ENCODE peak calls at places on chromosomes 5 and 9, in nine cellular contexts. One of them, this sample, is unnamed.

GRCh38 chr5:178293400-178293799 is 60.8 kb upstream of the PHYKPL start:
- DNase-seq in fibroblast of lung: no peak
- DNase-seq in CD14-positive monocyte: peak
- DNase-seq in nephron progenitor cell: no peak
- DNase-seq in cardiac muscle cell: no peak
- DNase-seq in vagina: no peak
- DNase-seq in B cell: no peak
- DNase-seq in HCT116: no peak
- DNase-seq in AG10803: no peak
- DNase-seq in this sample: no peak

GRCh38 chr5:74035521-74035937 is 409.5 kb downstream of the ARHGEF28 start:
- DNase-seq in fibroblast of lung: peak
- DNase-seq in CD14-positive monocyte: no peak
- DNase-seq in nephron progenitor cell: peak
- DNase-seq in cardiac muscle cell: peak
- DNase-seq in vagina: no peak
- DNase-seq in B cell: no peak
- DNase-seq in HCT116: peak
- DNase-seq in AG10803: peak
- DNase-seq in this sample: peak

GRCh38 chr9:93823245-93824072 is 131.7 kb downstream of the BARX1 start:
- DNase-seq in fibroblast of lung: no peak
- DNase-seq in CD14-positive monocyte: no peak
- DNase-seq in nephron progenitor cell: no peak
- DNase-seq in cardiac muscle cell: no peak
- DNase-seq in vagina: no peak
- DNase-seq in B cell: no peak
- DNase-seq in HCT116: no peak
- DNase-seq in AG10803: no peak
- DNase-seq in this sample: no peak

GRCh38 chr9:8282555-8282954 is 483.0 kb upstream of the DMAC1 start:
- DNase-seq in fibroblast of lung: no peak
- DNase-seq in CD14-positive monocyte: no peak
- DNase-seq in nephron progenitor cell: no peak
- DNase-seq in cardiac muscle cell: no peak
- DNase-seq in vagina: no peak
- DNase-seq in B cell: no peak
- DNase-seq in HCT116: no peak
- DNase-seq in AG10803: no peak
- DNase-seq in this sample: no peak

GRCh38 chr9:114155263-114155966 is at the start of gene COL27A1:
- DNase-seq in fibroblast of lung: peak
- DNase-seq in CD14-positive monocyte: peak
- DNase-seq in nephron progenitor cell: peak
- DNase-seq in cardiac muscle cell: peak
- DNase-seq in vagina: no peak
- DNase-seq in B cell: peak
- DNase-seq in HCT116: peak
- DNase-seq in AG10803: peak
- DNase-seq in this sample: peak

GRCh38 chr9:127720031-127720864 is 4.4 kb downstream of the TTC16 start:
- DNase-seq in fibroblast of lung: no peak
- DNase-seq in CD14-positive monocyte: no peak
- DNase-seq in nephron progenitor cell: no peak
- DNase-seq in cardiac muscle cell: no peak
- DNase-seq in vagina: no peak
- DNase-seq in B cell: no peak
- DNase-seq in HCT116: no peak
- DNase-seq in AG10803: no peak
- DNase-seq in this sample: no peak

GRCh38 chr9:83012578-83013260 is 50.2 kb downstream of the RASEF start:
- DNase-seq in fibroblast of lung: no peak
- DNase-seq in CD14-positive monocyte: no peak
- DNase-seq in nephron progenitor cell: no peak
- DNase-seq in cardiac muscle cell: peak
- DNase-seq in vagina: no peak
- DNase-seq in B cell: no peak
- DNase-seq in HCT116: no peak
- DNase-seq in AG10803: no peak
- DNase-seq in this sample: no peak

GRCh38 chr5:63916786-63917185 is 45.5 kb downstream of the HTR1A start:
- DNase-seq in fibroblast of lung: peak
- DNase-seq in CD14-positive monocyte: no peak
- DNase-seq in nephron progenitor cell: no peak
- DNase-seq in cardiac muscle cell: peak
- DNase-seq in vagina: no peak
- DNase-seq in B cell: no peak
- DNase-seq in HCT116: no peak
- DNase-seq in AG10803: peak
- DNase-seq in this sample: peak

GRCh38 chr5:141492168-141492885 is 3.4 kb downstream of the PCDHGC5 start:
- DNase-seq in fibroblast of lung: no peak
- DNase-seq in CD14-positive monocyte: no peak
- DNase-seq in nephron progenitor cell: no peak
- DNase-seq in cardiac muscle cell: no peak
- DNase-seq in vagina: no peak
- DNase-seq in B cell: peak
- DNase-seq in HCT116: no peak
- DNase-seq in AG10803: no peak
- DNase-seq in this sample: no peak

GRCh38 chr9:128553695-128554094 is 1.3 kb downstream of the SPTAN1 start:
- DNase-seq in fibroblast of lung: peak
- DNase-seq in CD14-positive monocyte: no peak
- DNase-seq in nephron progenitor cell: no peak
- DNase-seq in cardiac muscle cell: peak
- DNase-seq in vagina: no peak
- DNase-seq in B cell: no peak
- DNase-seq in HCT116: no peak
- DNase-seq in AG10803: peak
- DNase-seq in this sample: peak

GRCh38 chr9:127910613-127911205 is 6.1 kb downstream of the ST6GALNAC4 start:
- DNase-seq in fibroblast of lung: peak
- DNase-seq in CD14-positive monocyte: no peak
- DNase-seq in nephron progenitor cell: no peak
- DNase-seq in cardiac muscle cell: no peak
- DNase-seq in vagina: no peak
- DNase-seq in B cell: no peak
- DNase-seq in HCT116: no peak
- DNase-seq in AG10803: peak
- DNase-seq in this sample: no peak

GRCh38 chr9:97475079-97475478 is 26.4 kb upstream of the TMOD1 start:
- DNase-seq in fibroblast of lung: peak
- DNase-seq in CD14-positive monocyte: no peak
- DNase-seq in nephron progenitor cell: no peak
- DNase-seq in cardiac muscle cell: no peak
- DNase-seq in vagina: no peak
- DNase-seq in B cell: no peak
- DNase-seq in HCT116: no peak
- DNase-seq in AG10803: peak
- DNase-seq in this sample: no peak

GRCh38 chr9:12659220-12659619 is 34.0 kb upstream of the TYRP1 start:
- DNase-seq in fibroblast of lung: no peak
- DNase-seq in CD14-positive monocyte: no peak
- DNase-seq in nephron progenitor cell: no peak
- DNase-seq in cardiac muscle cell: no peak
- DNase-seq in vagina: no peak
- DNase-seq in B cell: no peak
- DNase-seq in HCT116: no peak
- DNase-seq in AG10803: no peak
- DNase-seq in this sample: no peak

GRCh38 chr9:109935406-109936087 is 155.5 kb downstream of the PALM2AKAP2 start:
- DNase-seq in fibroblast of lung: peak
- DNase-seq in CD14-positive monocyte: no peak
- DNase-seq in nephron progenitor cell: no peak
- DNase-seq in cardiac muscle cell: no peak
- DNase-seq in vagina: no peak
- DNase-seq in B cell: no peak
- DNase-seq in HCT116: no peak
- DNase-seq in AG10803: no peak
- DNase-seq in this sample: no peak

GRCh38 chr9:110753734-110754231 is 85.2 kb downstream of the MUSK start:
- DNase-seq in fibroblast of lung: peak
- DNase-seq in CD14-positive monocyte: no peak
- DNase-seq in nephron progenitor cell: no peak
- DNase-seq in cardiac muscle cell: peak
- DNase-seq in vagina: no peak
- DNase-seq in B cell: no peak
- DNase-seq in HCT116: no peak
- DNase-seq in AG10803: peak
- DNase-seq in this sample: no peak

GRCh38 chr5:148586796-148587195 is 67.5 kb downstream of the HTR4 start:
- DNase-seq in fibroblast of lung: no peak
- DNase-seq in CD14-positive monocyte: no peak
- DNase-seq in nephron progenitor cell: no peak
- DNase-seq in cardiac muscle cell: no peak
- DNase-seq in vagina: no peak
- DNase-seq in B cell: no peak
- DNase-seq in HCT116: no peak
- DNase-seq in AG10803: no peak
- DNase-seq in this sample: no peak

GRCh38 chr5:69024241-69024651 is 69.6 kb upstream of the SLC30A5 start:
- DNase-seq in fibroblast of lung: peak
- DNase-seq in CD14-positive monocyte: no peak
- DNase-seq in nephron progenitor cell: no peak
- DNase-seq in cardiac muscle cell: peak
- DNase-seq in vagina: no peak
- DNase-seq in B cell: no peak
- DNase-seq in HCT116: peak
- DNase-seq in AG10803: peak
- DNase-seq in this sample: peak

GRCh38 chr5:37132646-37133045 is 116.5 kb downstream of the CPLANE1 start:
- DNase-seq in fibroblast of lung: peak
- DNase-seq in CD14-positive monocyte: no peak
- DNase-seq in nephron progenitor cell: no peak
- DNase-seq in cardiac muscle cell: no peak
- DNase-seq in vagina: no peak
- DNase-seq in B cell: no peak
- DNase-seq in HCT116: no peak
- DNase-seq in AG10803: peak
- DNase-seq in this sample: no peak

GRCh38 chr5:67178085-67178484 is 18.5 kb downstream of the CD180 start:
- DNase-seq in fibroblast of lung: peak
- DNase-seq in CD14-positive monocyte: no peak
- DNase-seq in nephron progenitor cell: no peak
- DNase-seq in cardiac muscle cell: no peak
- DNase-seq in vagina: no peak
- DNase-seq in B cell: no peak
- DNase-seq in HCT116: no peak
- DNase-seq in AG10803: no peak
- DNase-seq in this sample: no peak

GRCh38 chr9:129685220-129685932 is 19.9 kb downstream of the PRRX2 start:
- DNase-seq in fibroblast of lung: peak
- DNase-seq in CD14-positive monocyte: no peak
- DNase-seq in nephron progenitor cell: no peak
- DNase-seq in cardiac muscle cell: no peak
- DNase-seq in vagina: no peak
- DNase-seq in B cell: no peak
- DNase-seq in HCT116: peak
- DNase-seq in AG10803: peak
- DNase-seq in this sample: peak

GRCh38 chr9:33676746-33677505 is 118.4 kb upstream of the PRSS3 start:
- DNase-seq in fibroblast of lung: peak
- DNase-seq in CD14-positive monocyte: peak
- DNase-seq in nephron progenitor cell: peak
- DNase-seq in cardiac muscle cell: peak
- DNase-seq in vagina: no peak
- DNase-seq in B cell: peak
- DNase-seq in HCT116: no peak
- DNase-seq in AG10803: peak
- DNase-seq in this sample: peak

GRCh38 chr9:4666042-4666699 is at the start of gene SPATA6L:
- DNase-seq in fibroblast of lung: peak
- DNase-seq in CD14-positive monocyte: no peak
- DNase-seq in nephron progenitor cell: peak
- DNase-seq in cardiac muscle cell: peak
- DNase-seq in vagina: no peak
- DNase-seq in B cell: peak
- DNase-seq in HCT116: no peak
- DNase-seq in AG10803: peak
- DNase-seq in this sample: no peak
- TF ChIP-seq CTCF in fibroblast of lung: no peak
- TF ChIP-seq CTCF in CD14-positive monocyte: no peak
- TF ChIP-seq CTCF in nephron progenitor cell: no peak
- TF ChIP-seq CTCF in cardiac muscle cell: peak
- TF ChIP-seq CTCF in vagina: no peak
- TF ChIP-seq CTCF in B cell: no peak
- TF ChIP-seq CTCF in HCT116: no peak
- TF ChIP-seq CTCF in AG10803: peak
- TF ChIP-seq CTCF in this sample: peak

GRCh38 chr5:107395632-107396350 is 274.9 kb downstream of the EFNA5 start:
- DNase-seq in fibroblast of lung: peak
- DNase-seq in CD14-positive monocyte: no peak
- DNase-seq in nephron progenitor cell: no peak
- DNase-seq in cardiac muscle cell: no peak
- DNase-seq in vagina: no peak
- DNase-seq in B cell: no peak
- DNase-seq in HCT116: no peak
- DNase-seq in AG10803: no peak
- DNase-seq in this sample: no peak
- TF ChIP-seq CTCF in fibroblast of lung: no peak
- TF ChIP-seq CTCF in CD14-positive monocyte: no peak
- TF ChIP-seq CTCF in nephron progenitor cell: no peak
- TF ChIP-seq CTCF in cardiac muscle cell: no peak
- TF ChIP-seq CTCF in vagina: no peak
- TF ChIP-seq CTCF in B cell: no peak
- TF ChIP-seq CTCF in HCT116: no peak
- TF ChIP-seq CTCF in AG10803: no peak
- TF ChIP-seq CTCF in this sample: no peak

GRCh38 chr9:107020040-107020530 is 157.1 kb downstream of the ZNF462 start:
- DNase-seq in fibroblast of lung: peak
- DNase-seq in CD14-positive monocyte: no peak
- DNase-seq in nephron progenitor cell: no peak
- DNase-seq in cardiac muscle cell: peak
- DNase-seq in vagina: no peak
- DNase-seq in B cell: no peak
- DNase-seq in HCT116: no peak
- DNase-seq in AG10803: peak
- DNase-seq in this sample: peak
- TF ChIP-seq CTCF in fibroblast of lung: peak
- TF ChIP-seq CTCF in CD14-positive monocyte: no peak
- TF ChIP-seq CTCF in nephron progenitor cell: no peak
- TF ChIP-seq CTCF in cardiac muscle cell: no peak
- TF ChIP-seq CTCF in vagina: no peak
- TF ChIP-seq CTCF in B cell: no peak
- TF ChIP-seq CTCF in HCT116: no peak
- TF ChIP-seq CTCF in AG10803: peak
- TF ChIP-seq CTCF in this sample: no peak

DNA sequence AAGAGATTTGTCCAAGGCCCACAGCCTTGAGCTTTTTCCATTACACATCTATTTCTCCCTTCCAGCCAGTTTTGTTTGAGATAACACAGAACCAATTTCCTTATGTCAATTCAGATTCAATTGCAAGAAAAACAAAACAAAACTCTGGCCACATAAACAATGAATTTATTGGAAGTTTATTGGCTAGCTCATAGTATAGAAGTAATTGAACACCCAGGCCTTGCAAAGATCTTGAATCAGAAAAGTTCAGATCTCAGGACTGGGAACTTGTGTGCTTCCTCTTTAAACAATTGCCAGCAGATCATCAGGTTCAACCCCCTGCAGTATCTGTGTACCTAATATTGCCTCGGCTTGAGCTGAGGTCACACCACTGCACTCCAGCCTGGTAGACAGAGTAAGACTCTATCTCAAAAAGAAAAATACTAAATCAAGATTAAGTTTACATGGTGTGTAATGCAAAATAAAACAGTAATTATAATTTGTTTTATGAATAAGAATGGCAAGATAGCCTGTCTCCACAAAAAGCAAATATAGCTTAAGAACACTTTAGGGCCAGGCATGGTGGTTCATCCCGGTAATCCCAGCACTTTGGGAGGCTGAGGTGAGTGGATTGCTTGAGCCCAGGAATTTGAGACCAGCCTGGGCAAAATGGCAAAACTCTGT is 4.1 kb upstream of the ZCCHC10 start:
- DNase-seq in fibroblast of lung: no peak
- DNase-seq in CD14-positive monocyte: no peak
- DNase-seq in nephron progenitor cell: no peak
- DNase-seq in cardiac muscle cell: no peak
- DNase-seq in vagina: no peak
- DNase-seq in B cell: no peak
- DNase-seq in HCT116: no peak
- DNase-seq in AG10803: no peak
- DNase-seq in this sample: no peak
- TF ChIP-seq CTCF in fibroblast of lung: no peak
- TF ChIP-seq CTCF in CD14-positive monocyte: no peak
- TF ChIP-seq CTCF in nephron progenitor cell: no peak
- TF ChIP-seq CTCF in cardiac muscle cell: no peak
- TF ChIP-seq CTCF in vagina: no peak
- TF ChIP-seq CTCF in B cell: no peak
- TF ChIP-seq CTCF in HCT116: no peak
- TF ChIP-seq CTCF in AG10803: no peak
- TF ChIP-seq CTCF in this sample: no peak

This sample was measured in RWPE1.